ENCODE peak calls at places on chromosomes 6 and 20, in eight cellular contexts. One of them, this sample, is unnamed.

GRCh38 chr20:50251992-50252491 is 61.4 kb downstream of the CEBPB start:
- DNase-seq in fibroblast of the aortic adventitia: peak
- DNase-seq in A549: no peak
- DNase-seq in brain microvascular endothelial cell: peak
- DNase-seq in fibroblast of lung: peak
- DNase-seq in left ventricle myocardium inferior: no peak
- DNase-seq in cardiac fibroblast: no peak
- DNase-seq in hepatocyte: no peak
- DNase-seq in this sample: no peak

GRCh38 chr20:54257090-54257816 is 49.4 kb downstream of the PFDN4 start:
- DNase-seq in A549: no peak
- DNase-seq in cardiac fibroblast: peak
- DNase-seq in brain microvascular endothelial cell: peak
- DNase-seq in hepatocyte: peak
- DNase-seq in left ventricle myocardium inferior: no peak
- DNase-seq in fibroblast of the aortic adventitia: peak
- DNase-seq in fibroblast of lung: peak
- DNase-seq in this sample: peak

GRCh38 chr6:116511424-116512131 is at the start of gene CALHM5:
- DNase-seq in fibroblast of the aortic adventitia: peak
- DNase-seq in fibroblast of lung: peak
- DNase-seq in brain microvascular endothelial cell: peak
- DNase-seq in A549: peak
- DNase-seq in left ventricle myocardium inferior: peak
- DNase-seq in hepatocyte: peak
- DNase-seq in cardiac fibroblast: peak
- DNase-seq in this sample: peak

GRCh38 chr20:61964675-61965605 is 100.7 kb downstream of the TAF4 start:
- DNase-seq in brain microvascular endothelial cell: no peak
- DNase-seq in fibroblast of lung: no peak
- DNase-seq in A549: no peak
- DNase-seq in hepatocyte: no peak
- DNase-seq in cardiac fibroblast: no peak
- DNase-seq in fibroblast of the aortic adventitia: no peak
- DNase-seq in left ventricle myocardium inferior: no peak
- DNase-seq in this sample: no peak

GRCh38 chr20:59144831-59145196 is 18.8 kb upstream of the ZNF831 start:
- DNase-seq in brain microvascular endothelial cell: no peak
- DNase-seq in A549: no peak
- DNase-seq in fibroblast of lung: no peak
- DNase-seq in cardiac fibroblast: no peak
- DNase-seq in fibroblast of the aortic adventitia: no peak
- DNase-seq in left ventricle myocardium inferior: no peak
- DNase-seq in hepatocyte: no peak
- DNase-seq in this sample: no peak

GRCh38 chr20:45735552-45735951 is 13.4 kb downstream of the SPINT4 start:
- DNase-seq in hepatocyte: no peak
- DNase-seq in fibroblast of the aortic adventitia: no peak
- DNase-seq in A549: no peak
- DNase-seq in cardiac fibroblast: no peak
- DNase-seq in brain microvascular endothelial cell: no peak
- DNase-seq in left ventricle myocardium inferior: no peak
- DNase-seq in fibroblast of lung: no peak
- DNase-seq in this sample: no peak

GRCh38 chr6:84553527-84553926 is 210.9 kb downstream of the TBX18 start:
- DNase-seq in fibroblast of the aortic adventitia: peak
- DNase-seq in cardiac fibroblast: peak
- DNase-seq in hepatocyte: no peak
- DNase-seq in fibroblast of lung: peak
- DNase-seq in brain microvascular endothelial cell: no peak
- DNase-seq in A549: no peak
- DNase-seq in left ventricle myocardium inferior: no peak
- DNase-seq in this sample: no peak

GRCh38 chr6:34888874-34889555 is at the start of gene ANKS1A:
- DNase-seq in hepatocyte: peak
- DNase-seq in left ventricle myocardium inferior: peak
- DNase-seq in A549: peak
- DNase-seq in brain microvascular endothelial cell: peak
- DNase-seq in cardiac fibroblast: peak
- DNase-seq in fibroblast of lung: peak
- DNase-seq in fibroblast of the aortic adventitia: peak
- DNase-seq in this sample: no peak

GRCh38 chr6:90538651-90539050 is 48.2 kb downstream of the MAP3K7 start:
- DNase-seq in left ventricle myocardium inferior: no peak
- DNase-seq in cardiac fibroblast: peak
- DNase-seq in A549: no peak
- DNase-seq in fibroblast of the aortic adventitia: peak
- DNase-seq in brain microvascular endothelial cell: peak
- DNase-seq in hepatocyte: peak
- DNase-seq in fibroblast of lung: peak
- DNase-seq in this sample: no peak

GRCh38 chr6:142551145-142551811 is 249.5 kb downstream of the ADGRG6 start:
- DNase-seq in A549: peak
- DNase-seq in fibroblast of the aortic adventitia: no peak
- DNase-seq in brain microvascular endothelial cell: no peak
- DNase-seq in left ventricle myocardium inferior: no peak
- DNase-seq in hepatocyte: no peak
- DNase-seq in fibroblast of lung: peak
- DNase-seq in cardiac fibroblast: no peak
- DNase-seq in this sample: peak

GRCh38 chr6:21588812-21589811 is 4.4 kb upstream of the SOX4 start:
- DNase-seq in left ventricle myocardium inferior: peak
- DNase-seq in fibroblast of lung: peak
- DNase-seq in hepatocyte: peak
- DNase-seq in A549: peak
- DNase-seq in brain microvascular endothelial cell: peak
- DNase-seq in fibroblast of the aortic adventitia: peak
- DNase-seq in cardiac fibroblast: peak
- DNase-seq in this sample: peak

GRCh38 chr6:86858970-86859369 is 78.4 kb upstream of the HTR1E start:
- DNase-seq in cardiac fibroblast: no peak
- DNase-seq in brain microvascular endothelial cell: no peak
- DNase-seq in left ventricle myocardium inferior: no peak
- DNase-seq in hepatocyte: no peak
- DNase-seq in A549: no peak
- DNase-seq in fibroblast of lung: no peak
- DNase-seq in fibroblast of the aortic adventitia: no peak
- DNase-seq in this sample: no peak

GRCh38 chr6:80457044-80457933 is 350.8 kb downstream of the BCKDHB start:
- DNase-seq in A549: peak
- DNase-seq in left ventricle myocardium inferior: peak
- DNase-seq in hepatocyte: peak
- DNase-seq in brain microvascular endothelial cell: peak
- DNase-seq in fibroblast of the aortic adventitia: peak
- DNase-seq in cardiac fibroblast: peak
- DNase-seq in fibroblast of lung: peak
- DNase-seq in this sample: peak

GRCh38 chr6:39389372-39389767 is 66.9 kb upstream of the KCNK16 start:
- DNase-seq in fibroblast of the aortic adventitia: peak
- DNase-seq in brain microvascular endothelial cell: peak
- DNase-seq in left ventricle myocardium inferior: no peak
- DNase-seq in fibroblast of lung: peak
- DNase-seq in A549: peak
- DNase-seq in hepatocyte: peak
- DNase-seq in cardiac fibroblast: peak
- DNase-seq in this sample: no peak
- TF ChIP-seq CTCF in fibroblast of the aortic adventitia: peak
- TF ChIP-seq CTCF in brain microvascular endothelial cell: peak
- TF ChIP-seq CTCF in left ventricle myocardium inferior: peak
- TF ChIP-seq CTCF in fibroblast of lung: peak
- TF ChIP-seq CTCF in A549: no peak
- TF ChIP-seq CTCF in hepatocyte: peak
- TF ChIP-seq CTCF in cardiac fibroblast: peak
- TF ChIP-seq CTCF in this sample: peak

GRCh38 chr6:33686225-33686742 is 25.2 kb downstream of the UQCC2 start:
- DNase-seq in left ventricle myocardium inferior: no peak
- DNase-seq in fibroblast of lung: no peak
- DNase-seq in fibroblast of the aortic adventitia: no peak
- DNase-seq in cardiac fibroblast: no peak
- DNase-seq in brain microvascular endothelial cell: no peak
- DNase-seq in hepatocyte: no peak
- DNase-seq in A549: no peak
- DNase-seq in this sample: no peak
- H3K4me3 ChIP-seq in left ventricle myocardium inferior: no peak
- H3K4me3 ChIP-seq in fibroblast of lung: no peak
- H3K4me3 ChIP-seq in fibroblast of the aortic adventitia: no peak
- H3K4me3 ChIP-seq in cardiac fibroblast: no peak
- H3K4me3 ChIP-seq in brain microvascular endothelial cell: no peak
- H3K4me3 ChIP-seq in hepatocyte: no peak
- H3K4me3 ChIP-seq in A549: no peak
- H3K4me3 ChIP-seq in this sample: no peak

DNA sequence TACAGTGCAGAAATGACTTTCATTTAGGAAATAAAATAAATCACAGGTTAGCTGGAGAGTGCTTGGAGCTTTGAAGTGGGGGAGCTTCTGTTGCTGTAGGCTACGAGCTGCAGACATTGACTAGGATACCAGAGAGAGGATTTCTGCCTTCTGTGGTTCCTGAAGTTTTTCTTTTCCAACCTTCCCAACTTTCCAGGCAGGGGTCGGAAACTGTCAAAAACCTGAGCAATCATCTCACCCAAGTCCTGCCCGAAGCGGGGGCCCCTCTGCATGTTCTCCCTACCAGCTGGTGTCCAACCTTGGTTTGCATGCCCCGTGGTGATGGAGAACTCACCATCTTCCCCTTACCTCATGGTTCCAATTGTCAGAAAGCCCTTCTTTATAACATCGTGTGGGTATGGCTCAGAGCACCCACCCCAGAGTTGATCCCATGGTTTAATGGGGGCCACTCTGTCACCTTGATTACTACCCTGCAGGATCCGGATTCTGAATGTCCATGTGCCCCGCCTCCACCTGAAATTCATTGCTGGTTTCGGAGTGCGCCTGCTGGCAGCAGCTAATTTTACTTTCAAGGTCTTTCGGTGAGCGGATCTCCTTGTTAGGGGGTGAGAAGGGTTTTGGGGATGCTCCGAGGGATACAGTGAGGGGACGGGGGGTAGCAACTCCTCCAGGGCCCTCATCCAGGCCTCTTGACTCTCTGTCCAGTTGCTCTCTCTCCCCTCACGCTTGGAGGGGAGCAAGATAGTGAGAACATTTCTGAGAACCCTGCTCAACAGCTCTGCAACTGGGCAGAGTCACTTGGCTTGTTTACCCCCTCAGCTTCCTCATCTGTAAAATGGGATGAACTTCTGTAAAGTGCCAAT is 5.1 kb downstream of the BPIFB2 start:
- DNase-seq in left ventricle myocardium inferior: no peak
- DNase-seq in cardiac fibroblast: no peak
- DNase-seq in brain microvascular endothelial cell: no peak
- DNase-seq in fibroblast of lung: no peak
- DNase-seq in hepatocyte: no peak
- DNase-seq in fibroblast of the aortic adventitia: no peak
- DNase-seq in A549: no peak
- DNase-seq in this sample: no peak
- TF ChIP-seq CTCF in left ventricle myocardium inferior: no peak
- TF ChIP-seq CTCF in cardiac fibroblast: no peak
- TF ChIP-seq CTCF in brain microvascular endothelial cell: no peak
- TF ChIP-seq CTCF in fibroblast of lung: no peak
- TF ChIP-seq CTCF in hepatocyte: no peak
- TF ChIP-seq CTCF in fibroblast of the aortic adventitia: no peak
- TF ChIP-seq CTCF in A549: no peak
- TF ChIP-seq CTCF in this sample: no peak

DNA sequence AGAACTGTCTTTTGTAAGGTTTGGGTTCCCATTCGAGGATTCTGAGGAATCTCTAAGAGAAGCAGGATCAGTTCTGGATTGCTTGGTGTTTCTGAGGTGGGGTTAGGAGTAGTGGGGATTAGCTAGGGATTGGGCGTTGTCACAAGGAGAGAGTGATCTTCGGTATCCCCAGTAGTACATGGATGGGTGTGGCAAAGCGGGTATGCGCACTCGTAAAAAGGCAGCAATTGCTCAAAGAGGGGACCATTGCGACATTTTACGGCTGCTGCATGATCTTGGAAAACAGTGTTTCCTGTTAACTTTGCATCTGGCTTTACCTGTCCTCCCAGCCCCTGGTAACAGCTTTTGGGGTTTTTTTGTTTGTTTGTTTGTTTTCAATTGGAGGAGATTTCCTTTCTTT is 9.7 kb upstream of the ZSCAN9 start:
- DNase-seq in left ventricle myocardium inferior: no peak
- DNase-seq in cardiac fibroblast: peak
- DNase-seq in fibroblast of lung: no peak
- DNase-seq in A549: no peak
- DNase-seq in hepatocyte: no peak
- DNase-seq in fibroblast of the aortic adventitia: no peak
- DNase-seq in brain microvascular endothelial cell: no peak
- DNase-seq in this sample: no peak
- H3K4me3 ChIP-seq in left ventricle myocardium inferior: no peak
- H3K4me3 ChIP-seq in cardiac fibroblast: no peak
- H3K4me3 ChIP-seq in fibroblast of lung: peak
- H3K4me3 ChIP-seq in A549: no peak
- H3K4me3 ChIP-seq in hepatocyte: no peak
- H3K4me3 ChIP-seq in fibroblast of the aortic adventitia: no peak
- H3K4me3 ChIP-seq in brain microvascular endothelial cell: peak
- H3K4me3 ChIP-seq in this sample: no peak

DNA sequence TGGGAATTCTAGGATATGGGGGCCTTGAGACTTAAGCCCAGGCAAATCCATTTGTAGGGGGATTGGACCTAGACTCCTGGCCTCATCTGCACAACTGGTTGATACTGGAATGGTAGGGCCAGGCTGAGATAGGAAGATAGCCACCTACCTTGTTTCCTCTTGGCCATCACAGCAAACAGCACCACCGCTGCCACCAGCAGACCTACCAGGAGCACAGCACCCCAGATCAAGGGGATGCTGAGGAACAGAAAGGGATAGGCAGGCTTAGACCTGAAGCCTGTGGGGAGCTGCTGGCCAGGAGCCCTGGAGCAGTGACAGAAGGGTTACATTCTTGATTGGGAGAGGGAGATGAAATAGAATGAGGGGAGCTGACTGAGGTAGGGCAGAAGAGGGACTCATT is 3.5 kb downstream of the TREML1 start:
- DNase-seq in A549: no peak
- DNase-seq in fibroblast of lung: no peak
- DNase-seq in fibroblast of the aortic adventitia: no peak
- DNase-seq in left ventricle myocardium inferior: no peak
- DNase-seq in cardiac fibroblast: no peak
- DNase-seq in brain microvascular endothelial cell: no peak
- DNase-seq in hepatocyte: no peak
- DNase-seq in this sample: no peak
- TF ChIP-seq CTCF in A549: no peak
- TF ChIP-seq CTCF in fibroblast of lung: no peak
- TF ChIP-seq CTCF in fibroblast of the aortic adventitia: no peak
- TF ChIP-seq CTCF in left ventricle myocardium inferior: no peak
- TF ChIP-seq CTCF in cardiac fibroblast: no peak
- TF ChIP-seq CTCF in brain microvascular endothelial cell: peak
- TF ChIP-seq CTCF in hepatocyte: no peak
- TF ChIP-seq CTCF in this sample: no peak

GRCh38 chr20:1870792-1871550 is 24.2 kb upstream of the SIRPA start:
- DNase-seq in brain microvascular endothelial cell: no peak
- DNase-seq in A549: no peak
- DNase-seq in hepatocyte: peak
- DNase-seq in fibroblast of the aortic adventitia: peak
- DNase-seq in left ventricle myocardium inferior: no peak
- DNase-seq in cardiac fibroblast: no peak
- DNase-seq in fibroblast of lung: no peak
- DNase-seq in this sample: no peak
- H3K4me3 ChIP-seq in brain microvascular endothelial cell: no peak
- H3K4me3 ChIP-seq in A549: no peak
- H3K4me3 ChIP-seq in hepatocyte: no peak
- H3K4me3 ChIP-seq in fibroblast of the aortic adventitia: no peak
- H3K4me3 ChIP-seq in left ventricle myocardium inferior: no peak
- H3K4me3 ChIP-seq in cardiac fibroblast: no peak
- H3K4me3 ChIP-seq in fibroblast of lung: no peak
- H3K4me3 ChIP-seq in this sample: no peak

GRCh38 chr6:168992696-168993185 is 260.9 kb downstream of the THBS2 start:
- DNase-seq in fibroblast of the aortic adventitia: no peak
- DNase-seq in left ventricle myocardium inferior: no peak
- DNase-seq in A549: no peak
- DNase-seq in hepatocyte: no peak
- DNase-seq in fibroblast of lung: no peak
- DNase-seq in brain microvascular endothelial cell: no peak
- DNase-seq in cardiac fibroblast: no peak
- DNase-seq in this sample: no peak
- TF ChIP-seq CTCF in fibroblast of the aortic adventitia: no peak
- TF ChIP-seq CTCF in left ventricle myocardium inferior: no peak
- TF ChIP-seq CTCF in A549: no peak
- TF ChIP-seq CTCF in hepatocyte: no peak
- TF ChIP-seq CTCF in fibroblast of lung: no peak
- TF ChIP-seq CTCF in brain microvascular endothelial cell: no peak
- TF ChIP-seq CTCF in cardiac fibroblast: no peak
- TF ChIP-seq CTCF in this sample: no peak

This sample was measured in epithelial cell of proximal tubule.